ENCODE peak calls at places on chromosomes 13 and 19, in eight cellular contexts. R, M, Y, U, N, L, Q and B are unnamed samples.
A peak's percentile ranks its signal among the peaks of the same experiment; 100 is the strongest.

GRCh38 chr13:32824671-32825070 is 191.6 kb upstream of the KL start:
- DNase-seq in R (no peak), M (no peak), Y (no peak), U (peak; percentile 29), N (peak; percentile 87), L (peak; percentile 75), Q (no peak), B (peak; percentile 92)

GRCh38 chr19:351976-352625 is 7.5 kb upstream of the MIER2 start:
- DNase-seq in R (no peak), M (peak; percentile 66), Y (no peak), U (no peak), N (no peak), L (no peak), Q (no peak), B (no peak)

GRCh38 chr13:32309812-32310706 is 5.1 kb downstream of the ZAR1L start:
- DNase-seq in R (peak; percentile 81), M (no peak), Y (no peak), U (peak; percentile 37), N (peak; percentile 81), L (peak; percentile 45), Q (no peak), B (peak; percentile 62)

GRCh38 chr19:3575260-3575741 is 2.6 kb downstream of the HMG20B start:
- DNase-seq in R (peak; percentile 50), M (no peak), Y (no peak), U (no peak), N (no peak), L (no peak), Q (no peak), B (peak; percentile 33)

GRCh38 chr13:87792878-87793277 is 121.7 kb downstream of the SLITRK5 start:
- DNase-seq in R (no peak), M (no peak), Y (no peak), U (no peak), N (no peak), L (no peak), Q (no peak), B (no peak)

GRCh38 chr19:15213715-15214381 is 13.1 kb upstream of the NOTCH3 start:
- DNase-seq in R (no peak), M (peak; percentile 98), Y (no peak), U (no peak), N (no peak), L (no peak), Q (no peak), B (no peak)

GRCh38 chr13:86725105-86725504 is 925.9 kb upstream of the SLITRK6 start:
- DNase-seq in R (no peak), M (no peak), Y (no peak), U (no peak), N (no peak), L (no peak), Q (no peak), B (peak; percentile 1)

GRCh38 chr19:40305403-40305802 is 20.3 kb upstream of the AKT2 start:
- DNase-seq in R (peak; percentile 94), M (peak; percentile 85), Y (peak; percentile 8), U (peak; percentile 63), N (peak; percentile 95), L (peak; percentile 91), Q (no peak), B (peak; percentile 77)

GRCh38 chr19:11377756-11378155 is 3.3 kb downstream of the SWSAP1 start:
- DNase-seq in R (no peak), M (no peak), Y (no peak), U (no peak), N (peak; percentile 37), L (no peak), Q (no peak), B (no peak)

GRCh38 chr19:48739835-48740704 is at the start of gene RASIP1:
- DNase-seq in R (peak; percentile 77), M (no peak), Y (no peak), U (no peak), N (no peak), L (no peak), Q (no peak), B (no peak)

GRCh38 chr13:112774448-112774792 is 84.6 kb downstream of the ATP11A start:
- DNase-seq in R (no peak), M (peak; percentile 43), Y (no peak), U (no peak), N (no peak), L (no peak), Q (no peak), B (no peak)

GRCh38 chr13:101408154-101408553 is 8.2 kb downstream of the NALCN start:
- DNase-seq in R (no peak), M (no peak), Y (no peak), U (no peak), N (no peak), L (no peak), Q (no peak), B (no peak)